ENCODE peak calls at places on chromosomes 3 and 15, in seven cellular contexts. One of them, this sample, is unnamed.

GRCh38 chr15:67010898-67011619 is 54.3 kb upstream of the SMAD3 start:
- DNase-seq in ovary: no peak
- DNase-seq in tibial nerve: no peak
- DNase-seq in psoas muscle: no peak
- DNase-seq in Peyer's patch: no peak
- DNase-seq in right cardiac atrium: no peak
- DNase-seq in astrocyte of the cerebellum: no peak
- DNase-seq in this sample: peak

GRCh38 chr15:73789491-73790240 is 36.5 kb upstream of the INSYN1 start:
- DNase-seq in ovary: no peak
- DNase-seq in tibial nerve: no peak
- DNase-seq in psoas muscle: no peak
- DNase-seq in Peyer's patch: no peak
- DNase-seq in right cardiac atrium: peak
- DNase-seq in astrocyte of the cerebellum: no peak
- DNase-seq in this sample: no peak

GRCh38 chr15:56837281-56837680 is 81.2 kb upstream of the TCF12 start:
- DNase-seq in ovary: no peak
- DNase-seq in tibial nerve: no peak
- DNase-seq in psoas muscle: no peak
- DNase-seq in Peyer's patch: no peak
- DNase-seq in right cardiac atrium: no peak
- DNase-seq in astrocyte of the cerebellum: no peak
- DNase-seq in this sample: no peak

GRCh38 chr3:4492240-4493007 is 724 bp upstream of the ITPR1 start:
- DNase-seq in ovary: peak
- DNase-seq in tibial nerve: peak
- DNase-seq in psoas muscle: peak
- DNase-seq in Peyer's patch: peak
- DNase-seq in right cardiac atrium: peak
- DNase-seq in astrocyte of the cerebellum: peak
- DNase-seq in this sample: peak

GRCh38 chr15:44028349-44028748 is 166.7 kb downstream of the FRMD5 start:
- DNase-seq in ovary: no peak
- DNase-seq in tibial nerve: no peak
- DNase-seq in psoas muscle: no peak
- DNase-seq in Peyer's patch: no peak
- DNase-seq in right cardiac atrium: no peak
- DNase-seq in astrocyte of the cerebellum: no peak
- DNase-seq in this sample: no peak

GRCh38 chr3:10780243-10780642 is 35.8 kb upstream of the SLC6A11 start:
- DNase-seq in ovary: no peak
- DNase-seq in tibial nerve: no peak
- DNase-seq in psoas muscle: no peak
- DNase-seq in Peyer's patch: no peak
- DNase-seq in right cardiac atrium: no peak
- DNase-seq in astrocyte of the cerebellum: no peak
- DNase-seq in this sample: no peak

GRCh38 chr15:85691350-85692240 is 103.1 kb downstream of the KLHL25 start:
- DNase-seq in ovary: no peak
- DNase-seq in tibial nerve: no peak
- DNase-seq in psoas muscle: no peak
- DNase-seq in Peyer's patch: no peak
- DNase-seq in right cardiac atrium: no peak
- DNase-seq in astrocyte of the cerebellum: no peak
- DNase-seq in this sample: no peak

GRCh38 chr3:194685723-194686413 is at the start of gene FAM43A:
- DNase-seq in ovary: peak
- DNase-seq in tibial nerve: peak
- DNase-seq in psoas muscle: peak
- DNase-seq in Peyer's patch: peak
- DNase-seq in right cardiac atrium: peak
- DNase-seq in astrocyte of the cerebellum: peak
- DNase-seq in this sample: peak

GRCh38 chr15:79163395-79163794 is 72.8 kb upstream of the RASGRF1 start:
- DNase-seq in ovary: no peak
- DNase-seq in tibial nerve: no peak
- DNase-seq in psoas muscle: no peak
- DNase-seq in Peyer's patch: no peak
- DNase-seq in right cardiac atrium: no peak
- DNase-seq in astrocyte of the cerebellum: no peak
- DNase-seq in this sample: no peak

GRCh38 chr3:155554777-155555445 is 190.0 kb downstream of the PLCH1 start:
- DNase-seq in ovary: no peak
- DNase-seq in tibial nerve: no peak
- DNase-seq in psoas muscle: no peak
- DNase-seq in Peyer's patch: no peak
- DNase-seq in right cardiac atrium: no peak
- DNase-seq in astrocyte of the cerebellum: no peak
- DNase-seq in this sample: no peak

GRCh38 chr3:129845956-129846355 is 47.6 kb downstream of the TMCC1 start:
- DNase-seq in ovary: no peak
- DNase-seq in tibial nerve: no peak
- DNase-seq in psoas muscle: no peak
- DNase-seq in Peyer's patch: no peak
- DNase-seq in right cardiac atrium: no peak
- DNase-seq in astrocyte of the cerebellum: no peak
- DNase-seq in this sample: no peak

GRCh38 chr15:36960179-36960946 is 140.0 kb downstream of the MEIS2 start:
- DNase-seq in ovary: no peak
- DNase-seq in tibial nerve: no peak
- DNase-seq in psoas muscle: no peak
- DNase-seq in Peyer's patch: no peak
- DNase-seq in right cardiac atrium: no peak
- DNase-seq in astrocyte of the cerebellum: no peak
- DNase-seq in this sample: no peak

GRCh38 chr15:64979252-64979710 is 10.4 kb downstream of the SPG21 start:
- DNase-seq in ovary: no peak
- DNase-seq in tibial nerve: no peak
- DNase-seq in psoas muscle: no peak
- DNase-seq in Peyer's patch: no peak
- DNase-seq in right cardiac atrium: no peak
- DNase-seq in astrocyte of the cerebellum: no peak
- DNase-seq in this sample: peak

GRCh38 chr15:92808611-92809063 is 91.5 kb upstream of the CHD2 start:
- DNase-seq in ovary: peak
- DNase-seq in tibial nerve: no peak
- DNase-seq in psoas muscle: peak
- DNase-seq in Peyer's patch: no peak
- DNase-seq in right cardiac atrium: peak
- DNase-seq in astrocyte of the cerebellum: no peak
- DNase-seq in this sample: peak

GRCh38 chr3:170321326-170322034 is 36.0 kb upstream of the SKIL start:
- DNase-seq in ovary: no peak
- DNase-seq in tibial nerve: no peak
- DNase-seq in psoas muscle: no peak
- DNase-seq in Peyer's patch: no peak
- DNase-seq in right cardiac atrium: no peak
- DNase-seq in astrocyte of the cerebellum: peak
- DNase-seq in this sample: no peak

GRCh38 chr3:70989174-70989573 is 594.4 kb downstream of the FOXP1 start:
- DNase-seq in ovary: no peak
- DNase-seq in tibial nerve: no peak
- DNase-seq in psoas muscle: no peak
- DNase-seq in Peyer's patch: no peak
- DNase-seq in right cardiac atrium: no peak
- DNase-seq in astrocyte of the cerebellum: peak
- DNase-seq in this sample: no peak

GRCh38 chr15:57591822-57592367 is at the start of gene MYZAP:
- DNase-seq in ovary: peak
- DNase-seq in tibial nerve: no peak
- DNase-seq in psoas muscle: peak
- DNase-seq in Peyer's patch: peak
- DNase-seq in right cardiac atrium: peak
- DNase-seq in astrocyte of the cerebellum: no peak
- DNase-seq in this sample: peak

GRCh38 chr15:32029409-32029861 is 880 bp upstream of the CHRNA7 start:
- DNase-seq in ovary: peak
- DNase-seq in tibial nerve: no peak
- DNase-seq in psoas muscle: peak
- DNase-seq in Peyer's patch: peak
- DNase-seq in right cardiac atrium: peak
- DNase-seq in astrocyte of the cerebellum: no peak
- DNase-seq in this sample: peak

GRCh38 chr15:41466711-41467110 is 27.0 kb upstream of the ITPKA start:
- DNase-seq in ovary: no peak
- DNase-seq in tibial nerve: no peak
- DNase-seq in psoas muscle: no peak
- DNase-seq in Peyer's patch: no peak
- DNase-seq in right cardiac atrium: no peak
- DNase-seq in astrocyte of the cerebellum: no peak
- DNase-seq in this sample: no peak

DNA sequence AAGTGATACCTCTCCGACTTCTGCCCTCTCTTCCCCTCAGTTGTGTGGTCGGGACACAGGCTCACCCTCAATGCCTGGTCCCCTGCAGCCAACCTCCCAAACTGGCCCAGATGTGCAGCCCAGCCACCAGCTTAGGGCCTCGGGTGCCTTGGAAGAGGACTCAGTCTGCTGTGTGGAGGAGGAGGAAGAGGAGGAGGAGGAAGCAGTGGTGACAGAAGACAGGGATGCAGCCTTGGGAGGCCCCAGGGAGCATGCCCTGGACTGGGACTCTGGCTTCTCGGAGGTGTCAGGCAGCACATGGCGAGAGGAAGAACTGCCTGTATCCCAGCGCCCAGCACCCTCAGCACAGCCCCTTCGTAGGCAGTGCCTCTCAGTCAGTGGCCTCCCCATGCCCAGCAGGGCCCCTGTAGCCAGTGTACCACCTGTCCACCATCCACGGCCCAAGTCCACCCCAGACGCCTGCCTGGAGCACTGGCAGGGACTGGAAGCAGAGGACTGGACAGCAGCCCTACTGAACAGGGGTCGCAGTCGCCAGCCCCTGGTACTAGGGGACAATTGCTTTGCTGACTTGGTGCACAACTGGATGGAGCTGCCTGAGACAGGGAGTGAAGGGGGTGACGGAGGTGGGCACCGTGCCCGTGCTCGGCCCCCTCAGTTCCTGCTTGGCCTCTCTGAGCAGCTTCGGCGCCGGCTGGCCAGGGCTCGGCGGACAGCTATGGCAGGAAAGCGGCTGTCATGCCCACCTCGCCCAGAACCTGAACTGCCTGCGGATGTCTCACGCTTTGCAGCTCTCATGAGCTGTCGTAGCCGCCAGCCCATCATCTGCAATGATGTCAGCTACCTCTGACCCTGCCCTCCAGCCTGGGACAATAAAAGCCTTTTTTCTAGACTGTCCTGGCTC is 1.3 kb downstream of the INKA1 start:
- DNase-seq in ovary: peak
- DNase-seq in tibial nerve: no peak
- DNase-seq in psoas muscle: peak
- DNase-seq in Peyer's patch: no peak
- DNase-seq in right cardiac atrium: peak
- DNase-seq in astrocyte of the cerebellum: no peak
- DNase-seq in this sample: no peak
- H3K4me3 ChIP-seq in ovary: peak
- H3K4me3 ChIP-seq in tibial nerve: peak
- H3K4me3 ChIP-seq in psoas muscle: peak
- H3K4me3 ChIP-seq in Peyer's patch: peak
- H3K4me3 ChIP-seq in right cardiac atrium: peak
- H3K4me3 ChIP-seq in astrocyte of the cerebellum: peak
- H3K4me3 ChIP-seq in this sample: peak

GRCh38 chr3:38038447-38038911 is 529 bp upstream of the DLEC1 start:
- DNase-seq in ovary: no peak
- DNase-seq in tibial nerve: no peak
- DNase-seq in psoas muscle: no peak
- DNase-seq in Peyer's patch: no peak
- DNase-seq in right cardiac atrium: no peak
- DNase-seq in astrocyte of the cerebellum: no peak
- DNase-seq in this sample: no peak
- H3K4me3 ChIP-seq in ovary: no peak
- H3K4me3 ChIP-seq in tibial nerve: no peak
- H3K4me3 ChIP-seq in psoas muscle: no peak
- H3K4me3 ChIP-seq in Peyer's patch: no peak
- H3K4me3 ChIP-seq in right cardiac atrium: no peak
- H3K4me3 ChIP-seq in astrocyte of the cerebellum: no peak
- H3K4me3 ChIP-seq in this sample: peak

DNA sequence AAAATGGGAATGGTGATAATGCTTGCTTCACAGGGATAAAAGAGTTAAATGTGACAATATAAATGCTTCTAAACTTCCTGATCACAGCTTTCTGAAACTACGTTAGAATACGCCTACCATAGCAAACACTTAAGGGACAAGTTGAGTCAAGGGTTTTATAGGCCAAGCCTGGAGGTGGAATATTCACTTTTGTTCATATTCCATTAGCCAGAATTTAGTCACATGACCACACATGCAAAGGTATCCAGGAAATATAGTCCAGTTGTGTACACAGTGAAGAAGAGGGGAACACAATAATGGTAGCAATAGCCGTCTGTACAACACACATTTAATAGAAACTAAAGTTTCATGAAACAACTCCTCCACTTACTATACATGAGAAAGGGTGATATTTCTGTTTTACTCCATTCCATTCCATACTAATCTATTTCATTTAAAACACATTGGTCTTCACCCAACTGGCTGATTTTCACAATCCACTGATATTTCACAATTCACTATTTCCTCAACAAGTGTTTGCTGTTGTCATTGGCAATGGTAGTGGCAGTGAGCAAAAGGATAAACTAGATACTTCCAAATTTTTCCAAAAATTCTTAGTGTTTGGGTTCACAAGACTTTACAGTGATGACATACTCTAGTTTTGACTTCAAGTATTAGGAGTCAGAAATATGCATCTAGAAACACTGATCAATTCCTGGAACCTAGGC is 270.9 kb downstream of the ERC2 start:
- DNase-seq in ovary: no peak
- DNase-seq in tibial nerve: peak
- DNase-seq in psoas muscle: no peak
- DNase-seq in Peyer's patch: no peak
- DNase-seq in right cardiac atrium: no peak
- DNase-seq in astrocyte of the cerebellum: no peak
- DNase-seq in this sample: no peak
- H3K4me3 ChIP-seq in ovary: no peak
- H3K4me3 ChIP-seq in tibial nerve: no peak
- H3K4me3 ChIP-seq in psoas muscle: no peak
- H3K4me3 ChIP-seq in Peyer's patch: no peak
- H3K4me3 ChIP-seq in right cardiac atrium: no peak
- H3K4me3 ChIP-seq in astrocyte of the cerebellum: no peak
- H3K4me3 ChIP-seq in this sample: no peak

DNA sequence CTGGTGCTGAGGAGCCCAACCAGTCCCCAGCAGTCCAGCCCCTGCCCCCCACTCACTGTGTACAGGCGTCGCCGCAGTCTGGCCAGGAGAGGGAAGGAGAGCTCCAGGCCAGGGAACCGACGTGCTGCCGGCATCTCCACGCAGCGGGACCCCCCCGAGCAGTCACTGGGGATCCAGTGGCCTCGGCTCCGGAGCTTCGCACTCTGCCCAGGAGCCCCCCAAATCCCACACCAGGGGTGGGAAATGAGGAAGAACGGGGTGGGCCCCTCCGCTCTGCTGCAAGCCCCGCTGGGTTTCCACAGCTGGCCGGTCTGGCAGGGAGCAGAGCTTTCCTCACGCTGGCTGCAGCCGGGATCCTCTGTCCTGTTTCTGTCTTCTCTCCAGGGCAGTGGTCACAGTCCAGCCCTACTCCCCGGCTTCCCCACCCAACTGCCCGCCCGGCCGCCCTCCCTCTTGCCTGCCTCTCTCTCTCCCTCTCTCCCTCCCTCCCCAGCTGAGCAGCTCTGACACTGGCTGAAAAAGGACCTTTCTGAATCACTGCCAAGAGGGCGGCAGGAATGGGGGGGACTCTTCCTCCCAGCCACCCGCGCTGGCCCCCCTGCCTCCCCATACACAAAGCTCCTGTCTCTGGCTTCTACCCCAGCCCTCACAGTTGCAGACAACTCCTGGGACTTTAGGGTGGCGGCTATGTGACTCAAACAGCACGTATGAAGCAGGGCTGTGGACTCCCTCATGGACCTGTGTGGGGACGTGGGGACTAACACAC is 15.8 kb downstream of the TNK2 start:
- DNase-seq in ovary: peak
- DNase-seq in tibial nerve: peak
- DNase-seq in psoas muscle: peak
- DNase-seq in Peyer's patch: peak
- DNase-seq in right cardiac atrium: peak
- DNase-seq in astrocyte of the cerebellum: no peak
- DNase-seq in this sample: no peak
- H3K4me3 ChIP-seq in ovary: no peak
- H3K4me3 ChIP-seq in tibial nerve: peak
- H3K4me3 ChIP-seq in psoas muscle: peak
- H3K4me3 ChIP-seq in Peyer's patch: no peak
- H3K4me3 ChIP-seq in right cardiac atrium: peak
- H3K4me3 ChIP-seq in astrocyte of the cerebellum: peak
- H3K4me3 ChIP-seq in this sample: no peak

This sample was measured in GM23338.